ENCODE peak calls at places on chromosomes 13 and 19, in nine cellular contexts. Q is transverse colon, A is vagina, O is suprapubic skin, G is breast epithelium, D is HCT116, L is endothelial cell of umbilical vein, T is stomach, S is SK-N-SH. U is an unnamed sample.
A peak's percentile ranks its signal among the peaks of the same experiment; 100 is the strongest.

GRCh38 chr13:71830736-71831135 is 36.3 kb downstream of the DACH1 start:
- DNase-seq in D (no peak), S (no peak), O (no peak), T (no peak), G (no peak), A (no peak), L (no peak), Q (no peak), U (no peak)

GRCh38 chr19:383922-384800 is 24.8 kb downstream of the C2CD4C start:
- DNase-seq in D (no peak), L (peak; percentile 34), A (no peak), Q (no peak), G (peak; percentile 12), O (peak; percentile 71), T (peak; percentile 40), S (peak; percentile 84), U (no peak)

GRCh38 chr13:73001971-73002370 is 56.8 kb upstream of the KLF5 start:
- DNase-seq in A (no peak), G (no peak), S (no peak), T (no peak), L (no peak), O (no peak), D (no peak), Q (no peak), U (no peak)

GRCh38 chr13:65479692-65480091 is 1750.4 kb downstream of the PCDH9 start:
- DNase-seq in D (no peak), A (no peak), S (no peak), Q (no peak), G (no peak), T (no peak), O (no peak), L (no peak), U (no peak)

GRCh38 chr13:68190826-68191225 is 960.7 kb upstream of the PCDH9 start:
- DNase-seq in L (no peak), A (no peak), S (no peak), Q (no peak), T (no peak), G (no peak), D (peak; percentile 56), O (no peak), U (no peak)

GRCh38 chr19:2332341-2333026 is 4.0 kb downstream of the SPPL2B start:
- DNase-seq in A (no peak), T (no peak), D (no peak), Q (peak; percentile 69), S (no peak), L (no peak), G (no peak), O (no peak), U (no peak)

GRCh38 chr13:23695711-23696512 is 125.7 kb downstream of the TNFRSF19 start:
- DNase-seq in Q (no peak), L (no peak), A (no peak), D (no peak), S (no peak), T (no peak), O (no peak), G (no peak), U (no peak)

GRCh38 chr19:42419309-42419708 is 7.9 kb downstream of the LIPE start:
- DNase-seq in D (no peak), L (no peak), G (no peak), T (no peak), Q (no peak), O (no peak), A (no peak), S (no peak), U (no peak)

GRCh38 chr13:52840066-52840465 is 8.4 kb downstream of the PCDH8 start:
- DNase-seq in G (no peak), T (no peak), Q (no peak), S (no peak), O (no peak), D (no peak), A (no peak), L (no peak), U (no peak)

GRCh38 chr13:97496511-97496910 is 62.5 kb downstream of the RAP2A start:
- DNase-seq in S (no peak), D (no peak), Q (no peak), L (no peak), A (no peak), O (no peak), G (no peak), T (no peak), U (no peak)

GRCh38 chr19:18102916-18103542 is 5.5 kb downstream of the MAST3 start:
- DNase-seq in O (no peak), Q (no peak), L (no peak), T (no peak), S (no peak), A (no peak), G (no peak), D (no peak), U (no peak)

GRCh38 chr13:35512271-35512920 is 35.9 kb upstream of the MAB21L1 start:
- DNase-seq in A (no peak), T (no peak), D (no peak), Q (no peak), S (no peak), L (peak; percentile 62), G (no peak), O (no peak), U (no peak)

GRCh38 chr13:26482451-26483197 is 74.9 kb upstream of the WASF3 start:
- DNase-seq in D (peak; percentile 76), G (peak; percentile 24), Q (peak; percentile 73), L (peak; percentile 79), O (peak; percentile 85), T (peak; percentile 71), A (no peak), S (peak; percentile 81), U (peak; percentile 51)

GRCh38 chr19:31220540-31220939 is 128.7 kb downstream of the TSHZ3 start:
- DNase-seq in D (no peak), O (no peak), T (no peak), L (no peak), G (no peak), S (no peak), A (no peak), Q (no peak), U (no peak)

GRCh38 chr19:11064831-11065303 is 24.4 kb upstream of the LDLR start:
- DNase-seq in A (no peak), L (no peak), O (no peak), G (no peak), D (no peak), T (no peak), S (no peak), Q (no peak), U (no peak)

GRCh38 chr13:20019033-20019432 is 60.5 kb downstream of the ZMYM2 start:
- DNase-seq in D (no peak), L (no peak), T (no peak), Q (no peak), G (no peak), O (no peak), S (no peak), A (no peak), U (no peak)

GRCh38 chr13:34162545-34162936 is 344.6 kb downstream of the RFC3 start:
- DNase-seq in S (no peak), D (no peak), L (no peak), Q (no peak), A (no peak), O (no peak), G (no peak), T (no peak), U (no peak)

GRCh38 chr13:39039033-39039432 is 777 bp downstream of the NHLRC3 start:
- DNase-seq in A (no peak), T (no peak), O (no peak), S (no peak), L (no peak), D (no peak), G (no peak), Q (no peak), U (no peak)

GRCh38 chr13:97235549-97236206 is 13.5 kb downstream of the MBNL2 start:
- DNase-seq in T (peak; percentile 67), O (no peak), Q (peak; percentile 71), G (no peak), D (no peak), S (peak; percentile 47), L (peak; percentile 64), A (no peak), U (no peak)

GRCh38 chr19:22620912-22621311 is 13.2 kb upstream of the ZNF492 start:
- DNase-seq in S (no peak), T (no peak), Q (no peak), O (peak; percentile 24), G (no peak), L (no peak), A (peak; percentile 84), D (no peak), U (no peak)

GRCh38 chr19:22622901-22623840 is 11.0 kb upstream of the ZNF492 start:
- DNase-seq in T (no peak), Q (no peak), G (peak; percentile 29), S (peak; percentile 83), D (no peak), A (no peak), L (no peak), O (peak; percentile 66), U (no peak)

GRCh38 chr19:22622020-22622419 is 12.1 kb upstream of the ZNF492 start:
- DNase-seq in Q (no peak), T (no peak), D (no peak), O (peak; percentile 54), A (no peak), S (no peak), G (no peak), L (no peak), U (no peak)

GRCh38 chr19:22625266-22626035 is 8.7 kb upstream of the ZNF492 start:
- DNase-seq in Q (no peak), O (peak; percentile 53), D (no peak), T (no peak), L (no peak), S (no peak), G (no peak), A (no peak), U (no peak)

GRCh38 chr19:22623841-22624221 is 10.3 kb upstream of the ZNF492 start:
- DNase-seq in L (no peak), O (peak; percentile 50), D (no peak), T (no peak), A (no peak), S (no peak), Q (no peak), G (no peak), U (no peak)
- H3K9me3 ChIP-seq in L (peaks cover 11% of the 10 kb centered on the region), O (no peaks in the 10 kb centered on the region), D (peaks cover 5% of the 10 kb centered on the region), T (peaks cover 10% of the 10 kb centered on the region), A (no peaks in the 10 kb centered on the region), S (no peaks in the 10 kb centered on the region), Q (peaks cover 5% of the 10 kb centered on the region), G (no peaks in the 10 kb centered on the region), U (no peaks in the 10 kb centered on the region)

GRCh38 chr19:34217952-34218817 is 36.2 kb upstream of the GARRE1 start:
- DNase-seq in O (no peak), G (peak; percentile 34), A (no peak), D (no peak), T (peak; percentile 39), S (peak; percentile 46), L (peak; percentile 58), Q (peak; percentile 43), U (peak; percentile 78)
- TF ChIP-seq POLR2AphosphoS5 in O (no peak), G (no peak), A (no peak), D (no peak), T (no peak), S (peak; percentile 87), L (no peak), Q (no peak), U (peak; percentile 80)

GRCh38 chr13:27997904-27998522 is 9.5 kb upstream of the URAD start:
- DNase-seq in Q (peak; percentile 65), L (peak; percentile 39), O (no peak), G (no peak), A (no peak), D (peak; percentile 70), S (no peak), T (peak; percentile 54), U (no peak)
- TF ChIP-seq CTCF in Q (peak; percentile 46), L (peak; percentile 43), O (no peak), G (no peak), A (no peak), D (peak; percentile 89), S (peak; percentile 54), T (no peak), U (peak; percentile 90)

GRCh38 chr19:52102782-52103181 is 7.2 kb upstream of the ZNF841 start:
- DNase-seq in A (no peak), S (no peak), L (no peak), D (no peak), T (no peak), Q (no peak), O (no peak), G (no peak), U (no peak)
- H3K9me3 ChIP-seq in A (peaks cover 3% of the 10 kb centered on the region), S (peaks cover 10% of the 10 kb centered on the region), L (no peaks in the 10 kb centered on the region), D (peaks cover 10% of the 10 kb centered on the region), T (peaks cover 4% of the 10 kb centered on the region), Q (peaks cover 16% of the 10 kb centered on the region), O (peaks cover 41% of the 10 kb centered on the region), G (peaks cover 64% of the 10 kb centered on the region), U (peaks cover 18% of the 10 kb centered on the region)